ENCODE peak calls at places on chromosomes 5 and 9, in five cellular contexts. One of them, this sample, is unnamed.

GRCh38 chr5:98927242-98927987 is 1.4 kb downstream of the CHD1 start:
- DNase-seq in ACHN: peak
- DNase-seq in COR-L47: peak
- DNase-seq in left kidney: peak
- DNase-seq in HT1080: peak
- DNase-seq in this sample: peak

GRCh38 chr9:78363221-78363620 is 66.3 kb downstream of the PSAT1 start:
- DNase-seq in ACHN: no peak
- DNase-seq in COR-L47: no peak
- DNase-seq in left kidney: no peak
- DNase-seq in HT1080: peak
- DNase-seq in this sample: no peak

GRCh38 chr5:122704247-122705036 is 70.4 kb upstream of the SNX2 start:
- DNase-seq in ACHN: peak
- DNase-seq in COR-L47: peak
- DNase-seq in left kidney: peak
- DNase-seq in HT1080: peak
- DNase-seq in this sample: peak

GRCh38 chr5:98975223-98975622 is 46.4 kb upstream of the CHD1 start:
- DNase-seq in ACHN: no peak
- DNase-seq in COR-L47: no peak
- DNase-seq in left kidney: no peak
- DNase-seq in HT1080: peak
- DNase-seq in this sample: no peak

GRCh38 chr5:100841358-100842076 is 61.6 kb downstream of the ST8SIA4 start:
- DNase-seq in ACHN: peak
- DNase-seq in COR-L47: no peak
- DNase-seq in left kidney: no peak
- DNase-seq in HT1080: no peak
- DNase-seq in this sample: peak

GRCh38 chr5:167951121-167951520 is 340.3 kb upstream of the WWC1 start:
- DNase-seq in ACHN: no peak
- DNase-seq in COR-L47: no peak
- DNase-seq in left kidney: no peak
- DNase-seq in HT1080: no peak
- DNase-seq in this sample: no peak

GRCh38 chr9:121153642-121154041 is 48.0 kb downstream of the RAB14 start:
- DNase-seq in ACHN: no peak
- DNase-seq in COR-L47: no peak
- DNase-seq in left kidney: no peak
- DNase-seq in HT1080: no peak
- DNase-seq in this sample: no peak

GRCh38 chr5:62575556-62575955 is 3.1 kb upstream of the LRRC70 start:
- DNase-seq in ACHN: no peak
- DNase-seq in COR-L47: no peak
- DNase-seq in left kidney: no peak
- DNase-seq in HT1080: no peak
- DNase-seq in this sample: no peak

GRCh38 chr9:118563677-118564076 is 805.6 kb downstream of the BRINP1 start:
- DNase-seq in ACHN: no peak
- DNase-seq in COR-L47: no peak
- DNase-seq in left kidney: no peak
- DNase-seq in HT1080: peak
- DNase-seq in this sample: peak

GRCh38 chr9:14511452-14511851 is 181.8 kb downstream of the ZDHHC21 start:
- DNase-seq in ACHN: no peak
- DNase-seq in COR-L47: no peak
- DNase-seq in left kidney: no peak
- DNase-seq in HT1080: peak
- DNase-seq in this sample: no peak

GRCh38 chr9:136080716-136081112 is 14.4 kb downstream of the NACC2 start:
- DNase-seq in ACHN: no peak
- DNase-seq in COR-L47: no peak
- DNase-seq in left kidney: no peak
- DNase-seq in HT1080: no peak
- DNase-seq in this sample: no peak

GRCh38 chr5:109939109-109939682 is 249.5 kb downstream of the MAN2A1 start:
- DNase-seq in ACHN: no peak
- DNase-seq in COR-L47: no peak
- DNase-seq in left kidney: no peak
- DNase-seq in HT1080: peak
- DNase-seq in this sample: no peak

GRCh38 chr5:53429706-53430105 is 50.7 kb upstream of the FST start:
- DNase-seq in ACHN: no peak
- DNase-seq in COR-L47: no peak
- DNase-seq in left kidney: no peak
- DNase-seq in HT1080: peak
- DNase-seq in this sample: peak

GRCh38 chr5:81350507-81350906 is 43.4 kb downstream of the ACOT12 start:
- DNase-seq in ACHN: no peak
- DNase-seq in COR-L47: no peak
- DNase-seq in left kidney: no peak
- DNase-seq in HT1080: no peak
- DNase-seq in this sample: no peak

GRCh38 chr9:82721596-82721995 is 341.3 kb downstream of the RASEF start:
- DNase-seq in ACHN: no peak
- DNase-seq in COR-L47: no peak
- DNase-seq in left kidney: no peak
- DNase-seq in HT1080: peak
- DNase-seq in this sample: peak

GRCh38 chr5:172940242-172941066 is 18.8 kb upstream of the RPL26L1 start:
- DNase-seq in ACHN: no peak
- DNase-seq in COR-L47: no peak
- DNase-seq in left kidney: peak
- DNase-seq in HT1080: no peak
- DNase-seq in this sample: no peak

GRCh38 chr9:89048611-89049010 is 57.3 kb downstream of the S1PR3 start:
- DNase-seq in ACHN: no peak
- DNase-seq in COR-L47: no peak
- DNase-seq in left kidney: no peak
- DNase-seq in HT1080: no peak
- DNase-seq in this sample: peak

GRCh38 chr5:172637122-172637580 is 3.9 kb upstream of the NEURL1B start:
- DNase-seq in ACHN: peak
- DNase-seq in COR-L47: no peak
- DNase-seq in left kidney: no peak
- DNase-seq in HT1080: peak
- DNase-seq in this sample: no peak

GRCh38 chr5:93601433-93602175 is 18.6 kb downstream of the NR2F1 start:
- DNase-seq in ACHN: no peak
- DNase-seq in COR-L47: no peak
- DNase-seq in left kidney: peak
- DNase-seq in HT1080: no peak
- DNase-seq in this sample: no peak

GRCh38 chr5:160233215-160233614 is 3.9 kb downstream of the FABP6 start:
- DNase-seq in ACHN: no peak
- DNase-seq in COR-L47: no peak
- DNase-seq in left kidney: no peak
- DNase-seq in HT1080: no peak
- DNase-seq in this sample: no peak

GRCh38 chr9:129258823-129259301 is 80.8 kb upstream of the IER5L start:
- DNase-seq in ACHN: no peak
- DNase-seq in COR-L47: no peak
- DNase-seq in left kidney: no peak
- DNase-seq in HT1080: no peak
- DNase-seq in this sample: no peak

GRCh38 chr5:135426102-135427082 is 20.8 kb downstream of the DCANP1 start:
- DNase-seq in ACHN: peak
- DNase-seq in COR-L47: peak
- DNase-seq in left kidney: peak
- DNase-seq in HT1080: peak
- DNase-seq in this sample: peak

GRCh38 chr9:81574399-81574798 is 114.9 kb downstream of the TLE1 start:
- DNase-seq in ACHN: peak
- DNase-seq in COR-L47: no peak
- DNase-seq in left kidney: peak
- DNase-seq in HT1080: peak
- DNase-seq in this sample: no peak

GRCh38 chr5:174533127-174533453 is 191.3 kb upstream of the MSX2 start:
- DNase-seq in ACHN: no peak
- DNase-seq in COR-L47: no peak
- DNase-seq in left kidney: no peak
- DNase-seq in HT1080: peak
- DNase-seq in this sample: no peak

GRCh38 chr9:129879103-129879699 is 43.9 kb downstream of the USP20 start:
- DNase-seq in ACHN: no peak
- DNase-seq in COR-L47: no peak
- DNase-seq in left kidney: no peak
- DNase-seq in HT1080: no peak
- DNase-seq in this sample: no peak

GRCh38 chr9:135290086-135290485 is 189.5 kb upstream of the PPP1R26 start:
- DNase-seq in ACHN: no peak
- DNase-seq in COR-L47: no peak
- DNase-seq in left kidney: no peak
- DNase-seq in HT1080: no peak
- DNase-seq in this sample: no peak

GRCh38 chr5:30539004-30539634 is 654.4 kb upstream of the CDH6 start:
- DNase-seq in ACHN: no peak
- DNase-seq in COR-L47: no peak
- DNase-seq in left kidney: no peak
- DNase-seq in HT1080: peak
- DNase-seq in this sample: peak

GRCh38 chr5:135309391-135310327 is 89.4 kb downstream of the MACROH2A1 start:
- DNase-seq in ACHN: no peak
- DNase-seq in COR-L47: no peak
- DNase-seq in left kidney: no peak
- DNase-seq in HT1080: no peak
- DNase-seq in this sample: no peak

GRCh38 chr9:69200071-69200470 is 26.0 kb downstream of the TJP2 start:
- DNase-seq in ACHN: peak
- DNase-seq in COR-L47: no peak
- DNase-seq in left kidney: no peak
- DNase-seq in HT1080: peak
- DNase-seq in this sample: peak

GRCh38 chr9:123353041-123353440 is 3.0 kb upstream of the CRB2 start:
- DNase-seq in ACHN: no peak
- DNase-seq in COR-L47: no peak
- DNase-seq in left kidney: no peak
- DNase-seq in HT1080: no peak
- DNase-seq in this sample: no peak